ENCODE peak calls at places on chromosome 2, in eight cellular contexts. T, S, I, M, C, P, L and X are unnamed samples.

GRCh38 chr2:33411765-33412164 is 64.7 kb upstream of the RASGRP3 start:
- DNase-seq in T (peak; percentile 9), S (no peak), I (no peak), M (peak; percentile 47), C (no peak), P (no peak), L (no peak), X (no peak)

GRCh38 chr2:201936817-201937216 is 96.8 kb upstream of the FZD7 start:
- DNase-seq in T (no peak), S (no peak), I (no peak), M (no peak), C (no peak), P (no peak), L (no peak), X (no peak)

GRCh38 chr2:75545387-75545786 is 15.4 kb downstream of the EVA1A start:
- DNase-seq in T (no peak), S (no peak), I (no peak), M (no peak), C (no peak), P (no peak), L (no peak), X (no peak)

GRCh38 chr2:123532126-123532525 is 493.0 kb upstream of the CNTNAP5 start:
- DNase-seq in T (no peak), S (no peak), I (no peak), M (no peak), C (no peak), P (no peak), L (no peak), X (no peak)

GRCh38 chr2:121260370-121261154 is 24.4 kb downstream of the TFCP2L1 start:
- DNase-seq in T (no peak), S (no peak), I (no peak), M (no peak), C (no peak), P (no peak), L (no peak), X (no peak)

GRCh38 chr2:101003278-101003775 is 1.2 kb downstream of the RPL31 start:
- DNase-seq in T (no peak), S (no peak), I (no peak), M (peak; percentile 18), C (no peak), P (no peak), L (no peak), X (peak; percentile 11)

GRCh38 chr2:168343586-168343985 is 96.2 kb upstream of the STK39 start:
- DNase-seq in T (peak; percentile 62), S (no peak), I (no peak), M (peak; percentile 13), C (no peak), P (no peak), L (no peak), X (no peak)

GRCh38 chr2:222142027-222142426 is 156.8 kb downstream of the PAX3 start:
- DNase-seq in T (peak; percentile 99), S (no peak), I (peak; percentile 3), M (no peak), C (no peak), P (no peak), L (no peak), X (no peak)

GRCh38 chr2:209642146-209642815 is 129.4 kb upstream of the UNC80 start:
- DNase-seq in T (peak; percentile 86), S (no peak), I (no peak), M (peak; percentile 14), C (no peak), P (no peak), L (no peak), X (no peak)

GRCh38 chr2:10362898-10363195 is 60.1 kb downstream of the HPCAL1 start:
- DNase-seq in T (no peak), S (no peak), I (no peak), M (no peak), C (no peak), P (no peak), L (no peak), X (no peak)

GRCh38 chr2:27049422-27050280 is 1.8 kb upstream of the AGBL5 start:
- DNase-seq in T (no peak), S (no peak), I (no peak), M (no peak), C (no peak), P (no peak), L (peak; percentile 66), X (peak; percentile 54)

GRCh38 chr2:41170589-41170988 is 718.7 kb upstream of the SLC8A1 start:
- DNase-seq in T (no peak), S (no peak), I (no peak), M (peak; percentile 7), C (no peak), P (no peak), L (no peak), X (no peak)

GRCh38 chr2:231721641-231722310 is 13.5 kb downstream of the PTMA start:
- DNase-seq in T (no peak), S (no peak), I (no peak), M (no peak), C (no peak), P (no peak), L (no peak), X (no peak)

DNA sequence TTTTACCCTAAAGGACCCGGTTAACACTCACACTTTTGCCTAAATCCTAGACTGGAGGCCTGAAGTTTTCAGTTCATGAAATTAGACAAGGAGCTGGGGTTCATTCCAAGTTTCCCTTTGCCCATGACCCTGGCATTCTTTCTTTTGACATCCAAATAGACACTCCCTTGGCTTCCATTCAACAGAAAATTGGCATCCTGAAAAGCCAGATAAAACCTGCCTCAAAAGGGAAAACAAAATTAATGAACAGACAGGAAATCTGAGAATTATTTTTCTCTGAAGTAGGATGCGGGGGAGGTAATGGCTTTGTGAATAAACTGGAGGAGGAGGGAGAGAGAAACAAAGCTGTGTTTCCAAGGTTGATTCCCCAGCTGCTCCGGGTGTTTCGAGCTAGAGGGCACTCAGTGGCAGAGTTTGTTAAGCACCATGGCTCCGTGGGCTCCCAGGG is 41.0 kb downstream of the SPP2 start:
- DNase-seq in T (peak; percentile 30), S (no peak), I (no peak), M (peak; percentile 60), C (no peak), P (no peak), L (no peak), X (no peak)
- H3K4me3 ChIP-seq in T (no peak overlapping the region), S (no peak overlapping the region), I (no peak overlapping the region), M (no peak overlapping the region), C (no peak overlapping the region), P (no peak overlapping the region), L (no peak overlapping the region), X (no peak overlapping the region)

GRCh38 chr2:98935777-98936132 is 270 bp downstream of the CRACDL start:
- DNase-seq in T (no peak), S (no peak), I (no peak), M (no peak), C (no peak), P (no peak), L (no peak), X (no peak)
- H3K4me3 ChIP-seq in T (peak overlapping the region; percentile 45), S (peak overlapping the region; percentile 59), I (no peak overlapping the region), M (no peak overlapping the region), C (peak overlapping the region; percentile 74), P (peak overlapping the region; percentile 65), L (no peak overlapping the region), X (no peak overlapping the region)

DNA sequence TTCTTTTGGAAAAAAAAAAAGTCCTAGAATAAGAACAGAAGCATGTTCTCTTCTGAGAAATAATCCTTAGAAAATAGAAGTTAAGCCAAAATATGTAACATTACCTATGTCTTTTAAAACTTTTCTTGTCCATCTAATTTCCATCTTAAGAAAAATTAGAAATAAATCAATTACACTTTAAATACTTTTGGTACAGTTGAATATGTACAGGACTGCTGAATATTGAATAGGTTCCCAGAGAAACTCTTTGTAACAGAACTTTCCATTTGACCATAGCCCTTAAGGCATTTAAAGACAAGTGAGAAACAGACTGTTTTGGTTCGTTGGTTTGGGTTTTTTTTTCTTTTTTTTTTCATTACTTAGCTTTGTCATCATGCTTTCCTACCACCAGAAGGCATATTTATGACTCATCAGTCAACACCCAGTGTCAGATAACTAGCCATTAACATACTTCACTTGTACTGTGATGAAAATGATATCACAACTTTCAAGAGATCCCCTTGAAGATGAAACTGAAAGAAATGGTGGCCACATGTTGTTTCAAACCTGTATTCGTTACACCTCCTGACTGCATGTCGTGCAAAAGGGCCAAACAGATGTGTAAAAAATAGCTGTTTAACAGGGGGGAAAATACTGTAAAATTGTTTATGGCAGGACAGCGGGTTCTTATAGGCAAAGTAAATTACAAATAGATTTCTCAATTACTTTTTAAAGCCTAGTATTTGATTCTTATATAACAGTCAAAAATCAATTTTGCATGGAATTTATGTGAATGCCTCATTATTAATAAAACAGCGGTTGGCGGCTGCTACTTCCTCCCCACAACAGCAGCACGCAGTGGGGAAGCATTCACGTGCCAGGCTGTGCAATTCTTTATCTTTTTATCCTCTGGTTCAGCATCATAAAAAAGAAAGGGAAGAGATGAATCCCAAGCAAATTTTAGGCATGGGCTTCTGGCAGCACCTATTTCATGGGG is 280.7 kb upstream of the HNRNPA3 start:
- DNase-seq in T (peak; percentile 44), S (peak; percentile 41), I (peak; percentile 12), M (peak; percentile 11), C (no peak), P (no peak), L (peak; percentile 21), X (peak; percentile 48)
- H3K4me3 ChIP-seq in T (no peak overlapping the region), S (no peak overlapping the region), I (no peak overlapping the region), M (no peak overlapping the region), C (no peak overlapping the region), P (no peak overlapping the region), L (no peak overlapping the region), X (peak overlapping the region; percentile 70)

GRCh38 chr2:164837807-164838206 is 3.8 kb downstream of the COBLL1 start:
- DNase-seq in T (no peak), S (no peak), I (no peak), M (no peak), C (no peak), P (no peak), L (no peak), X (no peak)

GRCh38 chr2:164840930-164841718 is 499 bp downstream of the COBLL1 start:
- DNase-seq in T (peak; percentile 38), S (peak; percentile 46), I (no peak), M (peak; percentile 64), C (peak; percentile 12), P (peak; percentile 77), L (no peak), X (peak; percentile 13)

GRCh38 chr2:164841719-164842623 is at the start of gene COBLL1:
- DNase-seq in T (peak; percentile 84), S (peak; percentile 71), I (peak; percentile 56), M (peak; percentile 65), C (peak; percentile 9), P (peak; percentile 72), L (peak; percentile 21), X (no peak)

GRCh38 chr2:164840458-164840929 is 1.1 kb downstream of the COBLL1 start:
- DNase-seq in T (no peak), S (no peak), I (no peak), M (no peak), C (peak; percentile 11), P (peak; percentile 50), L (no peak), X (no peak)

GRCh38 chr2:164839914-164840457 is 1.6 kb downstream of the COBLL1 start:
- DNase-seq in T (peak; percentile 97), S (no peak), I (no peak), M (peak; percentile 48), C (no peak), P (no peak), L (no peak), X (no peak)
- H3K4me3 ChIP-seq in T (peak overlapping the region; percentile 73), S (peak overlapping the region; percentile 81), I (peak overlapping the region; percentile 80), M (peak overlapping the region; percentile 71), C (peak overlapping the region; percentile 93), P (peak overlapping the region; percentile 90), L (no peak overlapping the region), X (no peak overlapping the region)

DNA sequence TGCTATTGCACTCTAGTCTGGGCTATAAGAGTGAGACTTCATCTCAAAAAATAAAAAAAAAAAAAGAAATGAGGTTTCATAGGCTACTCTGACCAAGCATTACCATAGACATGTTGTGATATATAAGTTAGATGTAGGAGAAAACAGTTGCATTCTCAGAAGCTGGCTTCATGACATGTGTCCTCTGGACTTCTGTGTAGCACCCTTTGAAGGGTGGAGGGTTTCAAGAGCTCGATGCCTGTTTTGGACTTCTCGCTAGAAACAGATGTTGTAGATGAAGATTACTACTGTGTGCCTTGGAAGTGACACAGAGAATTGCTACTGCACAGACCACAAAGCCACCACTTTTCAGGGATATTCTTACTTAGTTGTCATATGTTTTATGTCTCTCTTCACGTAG is 91.0 kb downstream of the TMEM247 start:
- DNase-seq in T (no peak), S (no peak), I (no peak), M (no peak), C (no peak), P (no peak), L (no peak), X (no peak)
- H3K4me3 ChIP-seq in T (no peak overlapping the region), S (no peak overlapping the region), I (no peak overlapping the region), M (no peak overlapping the region), C (no peak overlapping the region), P (no peak overlapping the region), L (no peak overlapping the region), X (no peak overlapping the region)